ENCODE peak calls at places on chromosomes 4 and X, in six cellular contexts. Y, E, H, S, N and X are unnamed samples.

GRCh38 chr4:103046416-103047290 is 27.1 kb upstream of the SLC9B1 start:
- DNase-seq in E (peak; percentile 42), S (no peak), N (no peak), Y (no peak), H (peak; percentile 6), X (no peak)

GRCh38 chr4:80266267-80266901 is at the start of gene FGF5:
- DNase-seq in S (no peak), N (no peak), Y (no peak), H (no peak), E (peak; percentile 96), X (no peak)

GRCh38 chrX:9282325-9282724 is 182.5 kb upstream of the TBL1X start:
- DNase-seq in N (no peak), Y (no peak), E (no peak), S (no peak), H (no peak), X (no peak)

GRCh38 chr4:4284827-4285618 is 4.9 kb downstream of the LYAR start:
- DNase-seq in S (no peak), Y (no peak), N (no peak), H (no peak), E (peak; percentile 16), X (no peak)

GRCh38 chr4:112153222-112153791 is 8.1 kb downstream of the FAM241A start:
- DNase-seq in Y (no peak), S (no peak), H (no peak), N (no peak), E (no peak), X (no peak)

GRCh38 chr4:77074961-77075855 is 581 bp downstream of the CCNI start:
- DNase-seq in S (peak; percentile 55), H (peak; percentile 59), Y (no peak), E (peak; percentile 72), N (peak; percentile 84), X (peak; percentile 96)

GRCh38 chr4:184016742-184017668 is 111.9 kb downstream of the STOX2 start:
- DNase-seq in Y (no peak), N (no peak), E (no peak), S (no peak), H (no peak), X (no peak)

GRCh38 chr4:179817317-179817716 is 2375.1 kb upstream of the AGA start:
- DNase-seq in S (no peak), E (no peak), H (no peak), Y (no peak), N (no peak), X (no peak)

GRCh38 chr4:108094131-108094530 is 74.6 kb downstream of the LEF1 start:
- DNase-seq in S (no peak), H (no peak), N (no peak), E (no peak), Y (no peak), X (no peak)

GRCh38 chr4:182593864-182594263 is 323.3 kb downstream of the DCTD start:
- DNase-seq in E (no peak), N (no peak), Y (no peak), S (no peak), H (no peak), X (no peak)

GRCh38 chrX:101764538-101764937 is 104.9 kb upstream of the ARMCX2 start:
- DNase-seq in E (no peak), S (no peak), N (no peak), Y (no peak), H (no peak), X (no peak)

GRCh38 chr4:100843897-100844296 is 326.1 kb upstream of the EMCN start:
- DNase-seq in E (no peak), N (no peak), Y (no peak), S (no peak), H (no peak), X (no peak)

GRCh38 chr4:182898479-182898799 is 18.7 kb downstream of the DCTD start:
- DNase-seq in E (no peak), H (no peak), N (no peak), Y (no peak), S (no peak), X (no peak)